ENCODE peak calls at places on chromosome 7, in four cellular contexts. P, X, T and H are unnamed samples.
A peak's percentile ranks its signal among the peaks of the same experiment; 100 is the strongest.

GRCh38 chr7:132249591-132249971 is 326.7 kb downstream of the PLXNA4 start:
- DNase-seq in P (peak; percentile 69), X (no peak), T (peak; percentile 15), H (no peak)

GRCh38 chr7:117645456-117646181 is 165.8 kb downstream of the CFTR start:
- DNase-seq in P (no peak), X (no peak), T (peak; percentile 84), H (no peak)

GRCh38 chr7:10579561-10579960 is 394.1 kb upstream of the PHF14 start:
- DNase-seq in T (no peak), X (no peak), P (peak; percentile 32), H (no peak)

GRCh38 chr7:23530901-23531793 is 634 bp downstream of the TRA2A start:
- DNase-seq in X (peak; percentile 66), P (peak; percentile 72), T (peak; percentile 70), H (no peak)

GRCh38 chr7:31493714-31494181 is 20.1 kb upstream of the ITPRID1 start:
- DNase-seq in T (peak; percentile 8), P (no peak), X (peak; percentile 19), H (no peak)

GRCh38 chr7:73517241-73517995 is 4.7 kb downstream of the BAZ1B start:
- DNase-seq in P (no peak), T (no peak), X (no peak), H (peak; percentile 4)

GRCh38 chr7:42202601-42203000 is 34.4 kb downstream of the GLI3 start:
- DNase-seq in P (no peak), X (no peak), T (no peak), H (no peak)

GRCh38 chr7:157004050-157004838 is 6.2 kb downstream of the MNX1 start:
- DNase-seq in P (peak; percentile 84), X (peak; percentile 34), T (peak; percentile 35), H (no peak)

GRCh38 chr7:96388620-96389383 is 66.9 kb upstream of the SLC25A13 start:
- DNase-seq in P (no peak), T (peak; percentile 77), X (no peak), H (no peak)

GRCh38 chr7:42573904-42574692 is 337.1 kb upstream of the GLI3 start:
- DNase-seq in P (no peak), T (peak; percentile 14), X (no peak), H (no peak)

GRCh38 chr7:133344275-133344674 is 91.4 kb downstream of the EXOC4 start:
- DNase-seq in X (no peak), T (peak; percentile 53), P (no peak), H (no peak)

GRCh38 chr7:30117886-30118285 is 16.9 kb upstream of the MTURN start:
- DNase-seq in X (no peak), P (no peak), T (no peak), H (no peak)

GRCh38 chr7:78634073-78634472 is 819.4 kb downstream of the MAGI2 start:
- DNase-seq in T (no peak), P (no peak), X (no peak), H (no peak)

GRCh38 chr7:87215051-87215450 is 4.5 kb downstream of the TMEM243 start:
- DNase-seq in X (no peak), P (no peak), T (no peak), H (no peak)

GRCh38 chr7:135249901-135250300 is 16.3 kb downstream of the STRA8 start:
- DNase-seq in T (no peak), P (no peak), X (no peak), H (no peak)

GRCh38 chr7:131071786-131072504 is 255.7 kb upstream of the MKLN1 start:
- DNase-seq in P (no peak), T (peak; percentile 98), X (peak; percentile 75), H (no peak)

GRCh38 chr7:128162666-128163065 is 78.4 kb upstream of the LEP start:
- DNase-seq in T (no peak), X (no peak), P (no peak), H (no peak)

GRCh38 chr7:108181073-108181985 is 51.2 kb upstream of the LAMB4 start:
- DNase-seq in X (no peak), T (peak; percentile 86), P (peak; percentile 51), H (no peak)

GRCh38 chr7:151088019-151088855 is 2.0 kb downstream of the AGAP3 start:
- DNase-seq in P (peak; percentile 37), X (no peak), T (no peak), H (no peak)

GRCh38 chr7:84548366-84549085 is 353.9 kb upstream of the SEMA3A start:
- DNase-seq in P (peak; percentile 83), T (peak; percentile 70), X (no peak), H (no peak)

GRCh38 chr7:150458756-150459155 is 8.3 kb downstream of the GIMAP8 start:
- DNase-seq in T (no peak), P (no peak), X (no peak), H (no peak)

GRCh38 chr7:19798986-19799385 is 25.6 kb upstream of the TMEM196 start:
- DNase-seq in X (no peak), T (no peak), P (no peak), H (no peak)

GRCh38 chr7:38107486-38107893 is 70.6 kb upstream of the STARD3NL start:
- DNase-seq in T (peak; percentile 69), P (peak; percentile 81), X (peak; percentile 73), H (no peak)

GRCh38 chr7:17405786-17406185 is 107.3 kb downstream of the AHR start:
- DNase-seq in P (no peak), X (no peak), T (peak; percentile 91), H (no peak)

GRCh38 chr7:45897042-45897690 is 8.9 kb downstream of the IGFBP1 start:
- DNase-seq in X (no peak), T (peak; percentile 89), P (no peak), H (no peak)

GRCh38 chr7:112748381-112748780 is 41.8 kb downstream of the TMEM168 start:
- DNase-seq in T (no peak), X (no peak), P (no peak), H (no peak)

GRCh38 chr7:53638517-53638916 is 603.1 kb downstream of the POM121L12 start:
- DNase-seq in X (no peak), T (no peak), P (no peak), H (no peak)

GRCh38 chr7:80018941-80019808 is 115.5 kb upstream of the GNAI1 start:
- DNase-seq in T (peak; percentile 75), P (peak; percentile 79), X (peak; percentile 24), H (no peak)

GRCh38 chr7:6416516-6417145 is 31.1 kb downstream of the DAGLB start:
- DNase-seq in P (peak; percentile 53), T (no peak), X (no peak), H (no peak)

GRCh38 chr7:15947749-15948148 is 261.3 kb upstream of the MEOX2 start:
- DNase-seq in T (peak; percentile 49), X (no peak), P (no peak), H (no peak)

GRCh38 chr7:108073305-108074070 is 56.7 kb downstream of the LAMB4 start:
- DNase-seq in X (no peak), P (no peak), T (no peak), H (no peak)

GRCh38 chr7:135265637-135266036 is 32.0 kb downstream of the STRA8 start:
- DNase-seq in T (no peak), X (no peak), P (no peak), H (no peak)

GRCh38 chr7:48312151-48312550 is 140.9 kb downstream of the ABCA13 start:
- DNase-seq in X (no peak), P (no peak), T (no peak), H (no peak)

GRCh38 chr7:7617550-7617949 is 23.0 kb upstream of the UMAD1 start:
- DNase-seq in T (no peak), X (no peak), P (no peak), H (no peak)

GRCh38 chr7:26168458-26169023 is 16.5 kb downstream of the NFE2L3 start:
- DNase-seq in T (no peak), P (no peak), X (no peak), H (no peak)
- TF ChIP-seq CTCF in T (no peak), P (peak; percentile 23), X (no peak), H (peak; percentile 41)

GRCh38 chr7:90244909-90245841 is at the start of gene CFAP69:
- DNase-seq in T (peak; percentile 84), P (peak; percentile 96), X (peak; percentile 91), H (peak; percentile 95)
- TF ChIP-seq CTCF in T (peak; percentile 61), P (peak; percentile 37), X (peak; percentile 21), H (peak; percentile 50)

DNA sequence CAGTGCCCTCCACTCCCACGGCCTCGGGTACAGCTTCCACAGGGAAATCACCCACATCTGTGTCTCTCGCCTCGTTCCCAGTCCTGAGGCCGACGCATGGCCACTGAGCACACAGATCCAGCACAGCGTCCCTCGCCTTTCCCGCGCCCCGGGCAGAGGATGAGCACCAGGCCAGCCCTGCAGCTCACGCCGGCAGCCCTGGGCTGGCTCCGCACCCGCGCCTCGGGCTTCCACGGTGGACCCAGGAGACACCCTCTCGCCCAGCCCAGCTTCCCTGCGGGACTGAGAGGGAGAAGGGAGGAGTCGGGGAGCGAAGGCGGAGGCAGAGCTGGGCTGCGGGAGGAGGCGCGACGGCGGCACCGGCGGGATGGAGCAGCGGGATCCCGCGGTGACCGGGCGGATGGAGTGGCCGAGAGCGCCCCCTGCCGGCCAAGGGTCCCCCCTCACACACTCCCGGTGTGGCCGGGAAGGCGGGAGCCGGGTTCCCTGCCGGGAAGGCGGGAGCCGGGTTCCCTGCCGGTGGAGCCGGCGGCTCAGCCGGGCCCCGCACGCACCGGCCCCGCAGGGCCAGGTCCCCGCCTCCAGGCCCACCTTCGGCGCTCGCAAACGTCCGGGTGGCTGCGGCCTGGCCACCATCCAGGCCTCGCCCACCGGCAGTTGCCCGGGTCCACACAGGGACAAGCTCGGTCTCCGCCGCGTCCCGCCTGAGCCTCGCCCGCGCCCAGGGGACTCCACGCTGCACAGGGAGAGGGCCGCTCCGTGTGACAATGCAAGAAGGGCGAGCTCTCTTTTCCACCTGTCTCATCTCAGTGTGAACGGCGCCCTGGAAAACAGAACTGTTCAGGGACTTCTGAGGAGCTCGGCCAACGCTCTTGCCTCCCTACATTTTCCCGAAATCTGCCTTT is 110.3 kb upstream of the LANCL2 start:
- DNase-seq in X (peak; percentile 83), P (peak; percentile 91), T (peak; percentile 72), H (no peak)
- TF ChIP-seq CTCF in X (peak; percentile 96), P (peak; percentile 78), T (peak; percentile 69), H (peak; percentile 85)

GRCh38 chr7:602341-603141 is 82.9 kb upstream of the PDGFA start:
- DNase-seq in T (no peak), X (no peak), P (no peak), H (peak; percentile 92)

GRCh38 chr7:604038-604883 is 84.6 kb upstream of the PDGFA start:
- DNase-seq in P (no peak), X (peak; percentile 49), T (no peak), H (peak; percentile 86)

GRCh38 chr7:603152-603941 is 83.7 kb upstream of the PDGFA start:
- DNase-seq in T (no peak), X (no peak), P (no peak), H (no peak)

GRCh38 chr7:605661-606450 is 86.2 kb upstream of the PDGFA start:
- DNase-seq in T (no peak), P (no peak), X (no peak), H (peak; percentile 68)

DNA sequence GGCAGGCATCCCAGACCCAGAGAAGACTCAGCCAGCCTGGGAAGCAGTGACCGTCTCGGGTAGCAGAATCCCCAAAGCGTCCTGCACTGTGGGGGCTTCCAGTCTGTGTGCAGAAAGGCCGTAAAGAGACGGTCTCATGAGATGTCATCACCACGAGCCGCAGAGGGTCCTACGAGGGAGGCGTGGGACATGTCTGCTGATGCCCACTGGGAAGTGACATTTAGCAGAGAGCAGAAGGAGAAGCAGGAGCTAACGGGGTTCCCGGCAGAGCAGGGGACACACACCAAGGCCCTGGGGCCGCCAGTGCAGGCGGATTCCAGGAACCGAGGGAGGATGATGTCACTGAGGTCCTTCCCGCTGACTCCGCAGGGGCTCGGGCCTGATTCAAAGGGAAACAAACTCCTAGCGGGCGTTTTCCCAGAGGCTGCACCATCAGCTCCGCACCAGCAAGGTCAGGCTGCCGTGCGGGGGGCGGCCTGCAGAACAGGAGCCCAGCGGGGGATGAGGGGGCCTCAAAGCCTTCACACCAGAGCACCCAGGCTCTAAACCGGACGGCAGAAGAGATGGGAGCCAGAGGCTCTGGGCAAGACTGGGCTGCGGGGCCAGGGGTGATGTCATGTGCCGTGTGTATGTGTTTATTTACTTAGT is 85.4 kb upstream of the PDGFA start:
- DNase-seq in T (no peak), X (no peak), P (no peak), H (peak; percentile 83)
- TF ChIP-seq CTCF in T (no peak), X (no peak), P (no peak), H (peak; percentile 9)